ENCODE peak calls at places on chromosomes 7 and 10, in nine cellular contexts. One of them, this sample, is unnamed.

GRCh38 chr10:235921-236320 is 100.7 kb downstream of the ZMYND11 start:
- DNase-seq in activated naive CD4-positive, alpha-beta T cell treated with anti-CD3 and anti-CD28 coated beads, Interleukin-2, amount 10 ng/mL, durations not matched to agents 7 days and 5 days: no peak
- DNase-seq in left kidney: no peak
- DNase-seq in activated CD4-positive, alpha-beta T cell treated with anti-CD3 and anti-CD28 coated beads, Interleukin-2, amount 50 U/mL, for 1 hour: no peak
- DNase-seq in T-helper 2 cell: no peak
- DNase-seq in NCI-H1417: no peak
- DNase-seq in small intestine: no peak
- DNase-seq in NCI-H1105: no peak
- DNase-seq in tibial nerve: no peak
- DNase-seq in this sample: no peak

GRCh38 chr7:98394377-98394836 is 6.5 kb downstream of the BAIAP2L1 start:
- DNase-seq in activated naive CD4-positive, alpha-beta T cell treated with anti-CD3 and anti-CD28 coated beads, Interleukin-2, amount 10 ng/mL, durations not matched to agents 7 days and 5 days: no peak
- DNase-seq in NCI-H1105: no peak
- DNase-seq in small intestine: no peak
- DNase-seq in T-helper 2 cell: no peak
- DNase-seq in left kidney: no peak
- DNase-seq in NCI-H1417: no peak
- DNase-seq in tibial nerve: no peak
- DNase-seq in activated CD4-positive, alpha-beta T cell treated with anti-CD3 and anti-CD28 coated beads, Interleukin-2, amount 50 U/mL, for 1 hour: no peak
- DNase-seq in this sample: no peak

GRCh38 chr10:132399117-132400035 is 2.4 kb downstream of the PWWP2B start:
- DNase-seq in tibial nerve: no peak
- DNase-seq in left kidney: no peak
- DNase-seq in activated naive CD4-positive, alpha-beta T cell treated with anti-CD3 and anti-CD28 coated beads, Interleukin-2, amount 10 ng/mL, durations not matched to agents 7 days and 5 days: no peak
- DNase-seq in small intestine: no peak
- DNase-seq in T-helper 2 cell: no peak
- DNase-seq in NCI-H1417: no peak
- DNase-seq in activated CD4-positive, alpha-beta T cell treated with anti-CD3 and anti-CD28 coated beads, Interleukin-2, amount 50 U/mL, for 1 hour: no peak
- DNase-seq in NCI-H1105: no peak
- DNase-seq in this sample: no peak

GRCh38 chr10:73163096-73163495 is 4.7 kb downstream of the ECD start:
- DNase-seq in T-helper 2 cell: no peak
- DNase-seq in tibial nerve: no peak
- DNase-seq in activated naive CD4-positive, alpha-beta T cell treated with anti-CD3 and anti-CD28 coated beads, Interleukin-2, amount 10 ng/mL, durations not matched to agents 7 days and 5 days: no peak
- DNase-seq in NCI-H1105: no peak
- DNase-seq in activated CD4-positive, alpha-beta T cell treated with anti-CD3 and anti-CD28 coated beads, Interleukin-2, amount 50 U/mL, for 1 hour: no peak
- DNase-seq in left kidney: no peak
- DNase-seq in NCI-H1417: no peak
- DNase-seq in small intestine: no peak
- DNase-seq in this sample: no peak

GRCh38 chr7:55056577-55057480 is 38.0 kb downstream of the EGFR start:
- DNase-seq in activated CD4-positive, alpha-beta T cell treated with anti-CD3 and anti-CD28 coated beads, Interleukin-2, amount 50 U/mL, for 1 hour: no peak
- DNase-seq in T-helper 2 cell: no peak
- DNase-seq in NCI-H1105: no peak
- DNase-seq in left kidney: no peak
- DNase-seq in activated naive CD4-positive, alpha-beta T cell treated with anti-CD3 and anti-CD28 coated beads, Interleukin-2, amount 10 ng/mL, durations not matched to agents 7 days and 5 days: no peak
- DNase-seq in tibial nerve: peak
- DNase-seq in NCI-H1417: no peak
- DNase-seq in small intestine: no peak
- DNase-seq in this sample: no peak

GRCh38 chr7:43119371-43120069 is 7.1 kb downstream of the HECW1 start:
- DNase-seq in small intestine: no peak
- DNase-seq in tibial nerve: no peak
- DNase-seq in T-helper 2 cell: no peak
- DNase-seq in left kidney: no peak
- DNase-seq in NCI-H1105: no peak
- DNase-seq in NCI-H1417: no peak
- DNase-seq in activated naive CD4-positive, alpha-beta T cell treated with anti-CD3 and anti-CD28 coated beads, Interleukin-2, amount 10 ng/mL, durations not matched to agents 7 days and 5 days: no peak
- DNase-seq in activated CD4-positive, alpha-beta T cell treated with anti-CD3 and anti-CD28 coated beads, Interleukin-2, amount 50 U/mL, for 1 hour: no peak
- DNase-seq in this sample: no peak

GRCh38 chr7:409344-410281 is 110.0 kb downstream of the PDGFA start:
- DNase-seq in activated CD4-positive, alpha-beta T cell treated with anti-CD3 and anti-CD28 coated beads, Interleukin-2, amount 50 U/mL, for 1 hour: no peak
- DNase-seq in NCI-H1105: no peak
- DNase-seq in activated naive CD4-positive, alpha-beta T cell treated with anti-CD3 and anti-CD28 coated beads, Interleukin-2, amount 10 ng/mL, durations not matched to agents 7 days and 5 days: no peak
- DNase-seq in left kidney: peak
- DNase-seq in small intestine: no peak
- DNase-seq in tibial nerve: no peak
- DNase-seq in NCI-H1417: no peak
- DNase-seq in T-helper 2 cell: peak
- DNase-seq in this sample: no peak

GRCh38 chr7:50431316-50431715 is 18.8 kb downstream of the FIGNL1 start:
- DNase-seq in NCI-H1417: no peak
- DNase-seq in left kidney: no peak
- DNase-seq in tibial nerve: no peak
- DNase-seq in activated CD4-positive, alpha-beta T cell treated with anti-CD3 and anti-CD28 coated beads, Interleukin-2, amount 50 U/mL, for 1 hour: no peak
- DNase-seq in T-helper 2 cell: no peak
- DNase-seq in small intestine: no peak
- DNase-seq in activated naive CD4-positive, alpha-beta T cell treated with anti-CD3 and anti-CD28 coated beads, Interleukin-2, amount 10 ng/mL, durations not matched to agents 7 days and 5 days: no peak
- DNase-seq in NCI-H1105: no peak
- DNase-seq in this sample: no peak

GRCh38 chr7:43462836-43463235 is 120.1 kb upstream of the STK17A start:
- DNase-seq in activated naive CD4-positive, alpha-beta T cell treated with anti-CD3 and anti-CD28 coated beads, Interleukin-2, amount 10 ng/mL, durations not matched to agents 7 days and 5 days: no peak
- DNase-seq in T-helper 2 cell: no peak
- DNase-seq in activated CD4-positive, alpha-beta T cell treated with anti-CD3 and anti-CD28 coated beads, Interleukin-2, amount 50 U/mL, for 1 hour: no peak
- DNase-seq in NCI-H1417: no peak
- DNase-seq in NCI-H1105: no peak
- DNase-seq in small intestine: no peak
- DNase-seq in left kidney: no peak
- DNase-seq in tibial nerve: no peak
- DNase-seq in this sample: no peak

GRCh38 chr10:113544392-113544791 is 8.5 kb upstream of the HABP2 start:
- DNase-seq in small intestine: no peak
- DNase-seq in left kidney: no peak
- DNase-seq in activated CD4-positive, alpha-beta T cell treated with anti-CD3 and anti-CD28 coated beads, Interleukin-2, amount 50 U/mL, for 1 hour: no peak
- DNase-seq in tibial nerve: no peak
- DNase-seq in T-helper 2 cell: no peak
- DNase-seq in NCI-H1417: no peak
- DNase-seq in NCI-H1105: no peak
- DNase-seq in activated naive CD4-positive, alpha-beta T cell treated with anti-CD3 and anti-CD28 coated beads, Interleukin-2, amount 10 ng/mL, durations not matched to agents 7 days and 5 days: no peak
- DNase-seq in this sample: no peak

GRCh38 chr7:40658731-40659130 is 523.9 kb downstream of the SUGCT start:
- DNase-seq in left kidney: no peak
- DNase-seq in activated CD4-positive, alpha-beta T cell treated with anti-CD3 and anti-CD28 coated beads, Interleukin-2, amount 50 U/mL, for 1 hour: no peak
- DNase-seq in T-helper 2 cell: no peak
- DNase-seq in tibial nerve: no peak
- DNase-seq in NCI-H1417: no peak
- DNase-seq in NCI-H1105: no peak
- DNase-seq in activated naive CD4-positive, alpha-beta T cell treated with anti-CD3 and anti-CD28 coated beads, Interleukin-2, amount 10 ng/mL, durations not matched to agents 7 days and 5 days: no peak
- DNase-seq in small intestine: no peak
- DNase-seq in this sample: no peak

GRCh38 chr7:157488966-157489365 is 152.2 kb downstream of the DNAJB6 start:
- DNase-seq in left kidney: no peak
- DNase-seq in small intestine: no peak
- DNase-seq in tibial nerve: no peak
- DNase-seq in activated CD4-positive, alpha-beta T cell treated with anti-CD3 and anti-CD28 coated beads, Interleukin-2, amount 50 U/mL, for 1 hour: no peak
- DNase-seq in activated naive CD4-positive, alpha-beta T cell treated with anti-CD3 and anti-CD28 coated beads, Interleukin-2, amount 10 ng/mL, durations not matched to agents 7 days and 5 days: no peak
- DNase-seq in T-helper 2 cell: no peak
- DNase-seq in NCI-H1417: no peak
- DNase-seq in NCI-H1105: no peak
- DNase-seq in this sample: no peak

GRCh38 chr10:86937502-86938154 is 19.8 kb downstream of the MMRN2 start:
- DNase-seq in activated naive CD4-positive, alpha-beta T cell treated with anti-CD3 and anti-CD28 coated beads, Interleukin-2, amount 10 ng/mL, durations not matched to agents 7 days and 5 days: no peak
- DNase-seq in NCI-H1417: no peak
- DNase-seq in activated CD4-positive, alpha-beta T cell treated with anti-CD3 and anti-CD28 coated beads, Interleukin-2, amount 50 U/mL, for 1 hour: no peak
- DNase-seq in NCI-H1105: no peak
- DNase-seq in tibial nerve: no peak
- DNase-seq in T-helper 2 cell: no peak
- DNase-seq in left kidney: no peak
- DNase-seq in small intestine: no peak
- DNase-seq in this sample: no peak

GRCh38 chr7:73831656-73832579 is 1.1 kb downstream of the CLDN4 start:
- DNase-seq in T-helper 2 cell: no peak
- DNase-seq in activated CD4-positive, alpha-beta T cell treated with anti-CD3 and anti-CD28 coated beads, Interleukin-2, amount 50 U/mL, for 1 hour: no peak
- DNase-seq in left kidney: peak
- DNase-seq in activated naive CD4-positive, alpha-beta T cell treated with anti-CD3 and anti-CD28 coated beads, Interleukin-2, amount 10 ng/mL, durations not matched to agents 7 days and 5 days: no peak
- DNase-seq in NCI-H1417: peak
- DNase-seq in tibial nerve: no peak
- DNase-seq in NCI-H1105: peak
- DNase-seq in small intestine: peak
- DNase-seq in this sample: peak

GRCh38 chr10:96720422-96721206 is at the start of gene PIK3AP1:
- DNase-seq in activated naive CD4-positive, alpha-beta T cell treated with anti-CD3 and anti-CD28 coated beads, Interleukin-2, amount 10 ng/mL, durations not matched to agents 7 days and 5 days: peak
- DNase-seq in NCI-H1417: peak
- DNase-seq in T-helper 2 cell: peak
- DNase-seq in activated CD4-positive, alpha-beta T cell treated with anti-CD3 and anti-CD28 coated beads, Interleukin-2, amount 50 U/mL, for 1 hour: peak
- DNase-seq in left kidney: peak
- DNase-seq in small intestine: peak
- DNase-seq in tibial nerve: peak
- DNase-seq in NCI-H1105: peak
- DNase-seq in this sample: peak

This sample was measured in SHP77 treated with DMSO at 0.1 percent for 48 hours.